ENCODE peak calls at places on chromosomes 1 and 21, in ten cellular contexts. H, Z, J, R, L, W, A, T, I and K are unnamed samples.

GRCh38 chr1:40980453-40981121 is 1.1 kb downstream of the CTPS1 start:
- DNase-seq in H (peak), T (peak), R (peak), A (no peak), J (peak), Z (no peak), W (peak), I (peak), L (no peak), K (no peak)

GRCh38 chr1:206447079-206447780 is 23.0 kb upstream of the IKBKE start:
- DNase-seq in R (no peak), L (no peak), Z (no peak), W (no peak), A (no peak), I (no peak), T (no peak), J (no peak), H (no peak), K (no peak)

GRCh38 chr1:227306689-227307088 is 11.6 kb downstream of the CDC42BPA start:
- DNase-seq in H (no peak), R (no peak), I (no peak), W (no peak), A (no peak), Z (no peak), L (no peak), J (no peak), T (no peak), K (no peak)

GRCh38 chr1:181175955-181176354 is 87.5 kb downstream of the IER5 start:
- DNase-seq in I (no peak), A (no peak), J (no peak), L (no peak), T (no peak), W (no peak), H (no peak), R (no peak), Z (no peak), K (no peak)

GRCh38 chr1:228867093-228867950 is 132.0 kb downstream of the RHOU start:
- DNase-seq in R (peak), W (peak), T (no peak), H (no peak), A (no peak), Z (no peak), I (peak), L (no peak), J (no peak), K (no peak)

GRCh38 chr1:201098992-201099391 is 13.2 kb downstream of the CACNA1S start:
- DNase-seq in L (no peak), H (no peak), R (no peak), A (no peak), Z (no peak), T (no peak), W (no peak), I (no peak), J (no peak), K (no peak)

GRCh38 chr1:170032531-170033295 is 41.8 kb downstream of the KIFAP3 start:
- DNase-seq in J (no peak), A (no peak), Z (no peak), L (no peak), T (no peak), W (no peak), I (no peak), H (no peak), R (peak), K (no peak)

GRCh38 chr1:157994081-157994581 is 686 bp downstream of the KIRREL1 start:
- DNase-seq in R (no peak), Z (no peak), H (no peak), J (no peak), L (no peak), T (no peak), I (no peak), W (no peak), A (no peak), K (no peak)

GRCh38 chr1:54861070-54861761 is 25.8 kb downstream of the DHCR24 start:
- DNase-seq in L (no peak), J (peak), T (no peak), W (no peak), R (no peak), Z (no peak), H (no peak), A (no peak), I (no peak), K (no peak)

GRCh38 chr1:63593887-63594617 is 841 bp downstream of the PGM1 start:
- DNase-seq in L (peak), R (peak), J (peak), I (peak), Z (peak), H (peak), T (peak), W (peak), A (peak), K (peak)

GRCh38 chr21:40689816-40690215 is 157.1 kb downstream of the DSCAM start:
- DNase-seq in A (no peak), W (no peak), L (no peak), Z (no peak), T (no peak), J (no peak), R (no peak), I (no peak), H (no peak), K (no peak)

GRCh38 chr21:34072145-34073031 is 990 bp upstream of the MRPS6 start:
- DNase-seq in R (peak), I (no peak), W (peak), A (peak), L (no peak), H (no peak), Z (no peak), T (no peak), J (peak), K (no peak)

GRCh38 chr1:61295818-61296537 is 213.6 kb downstream of the NFIA start:
- DNase-seq in H (no peak), R (no peak), I (no peak), J (no peak), A (no peak), L (no peak), W (no peak), T (no peak), Z (no peak), K (no peak)

GRCh38 chr1:233097546-233098254 is 147.3 kb downstream of the NTPCR start:
- DNase-seq in A (no peak), Z (no peak), R (peak), W (no peak), T (peak), H (no peak), I (no peak), J (no peak), L (no peak), K (no peak)

GRCh38 chr1:171590022-171590421 is 32.0 kb upstream of the MYOCOS start:
- DNase-seq in W (no peak), T (no peak), J (no peak), I (no peak), R (peak), L (no peak), H (no peak), Z (no peak), A (no peak), K (no peak)

GRCh38 chr1:200146100-200146499 is 118.6 kb downstream of the NR5A2 start:
- DNase-seq in A (no peak), H (no peak), J (no peak), T (no peak), L (no peak), I (no peak), W (no peak), R (no peak), Z (no peak), K (no peak)

GRCh38 chr1:152486400-152487006 is 24.1 kb upstream of the LCE5A start:
- DNase-seq in I (peak), T (no peak), R (no peak), H (no peak), L (no peak), W (no peak), J (no peak), Z (no peak), A (no peak), K (no peak)

GRCh38 chr1:86695400-86695799 is 9.0 kb upstream of the SH3GLB1 start:
- DNase-seq in A (no peak), J (no peak), T (no peak), I (no peak), H (no peak), L (no peak), R (peak), Z (no peak), W (no peak), K (no peak)